ENCODE peak calls at places on chromosomes 5 and 9, in five cellular contexts. L is GM12878, Z is H1, V is HCT116, P is SK-N-SH. A is an unnamed sample.

GRCh38 chr9:117987945-117988344 is 283.7 kb downstream of the TLR4 start:
- DNase-seq in L (no peak), Z (no peak), V (no peak), P (no peak), A (no peak)

GRCh38 chr5:3277590-3278196 is 317.9 kb upstream of the IRX1 start:
- DNase-seq in L (no peak), Z (peak), V (no peak), P (no peak), A (peak)

GRCh38 chr5:13357937-13358336 is 586.6 kb downstream of the DNAH5 start:
- DNase-seq in L (no peak), Z (no peak), V (no peak), P (no peak), A (no peak)

GRCh38 chr5:74446673-74447337 is 193.7 kb downstream of the ENC1 start:
- DNase-seq in L (no peak), Z (no peak), V (no peak), P (no peak), A (no peak)

GRCh38 chr5:25128606-25129005 is 483.8 kb upstream of the CDH10 start:
- DNase-seq in L (no peak), Z (no peak), V (no peak), P (no peak), A (no peak)

GRCh38 chr9:99824378-99825157 is 2.9 kb downstream of the NR4A3 start:
- DNase-seq in L (no peak), Z (no peak), V (no peak), P (peak), A (peak)

GRCh38 chr5:40198736-40199135 is 481.0 kb upstream of the PTGER4 start:
- DNase-seq in L (no peak), Z (no peak), V (no peak), P (no peak), A (no peak)

GRCh38 chr5:1445313-1445894 is at the start of gene SLC6A3:
- DNase-seq in L (no peak), Z (no peak), V (no peak), P (peak), A (peak)

GRCh38 chr9:92631452-92632211 is 38.3 kb downstream of the IPPK start:
- DNase-seq in L (peak), Z (no peak), V (no peak), P (no peak), A (no peak)

GRCh38 chr9:84141762-84142370 is 161.3 kb downstream of the RMI1 start:
- DNase-seq in L (no peak), Z (no peak), V (no peak), P (no peak), A (no peak)

GRCh38 chr9:135887585-135888050 is 19.7 kb downstream of the CAMSAP1 start:
- DNase-seq in L (peak), Z (no peak), V (no peak), P (no peak), A (no peak)

GRCh38 chr5:160421625-160422258 is at the start of gene PTTG1:
- DNase-seq in L (peak), Z (peak), V (peak), P (peak), A (peak)

GRCh38 chr9:75462866-75463265 is 374.6 kb downstream of the OSTF1 start:
- DNase-seq in L (no peak), Z (no peak), V (no peak), P (no peak), A (no peak)

GRCh38 chr9:77176106-77176505 is 1.2 kb upstream of the VPS13A start:
- DNase-seq in L (no peak), Z (no peak), V (no peak), P (no peak), A (no peak)

GRCh38 chr5:67206381-67207328 is 10.1 kb upstream of the CD180 start:
- DNase-seq in L (peak), Z (no peak), V (peak), P (no peak), A (no peak)

GRCh38 chr5:83785176-83785668 is 64.6 kb upstream of the HAPLN1 start:
- DNase-seq in L (no peak), Z (no peak), V (no peak), P (no peak), A (no peak)

GRCh38 chr5:83777856-83778255 is 57.2 kb upstream of the HAPLN1 start:
- DNase-seq in L (no peak), Z (no peak), V (no peak), P (no peak), A (no peak)

GRCh38 chr5:83776437-83777031 is 55.9 kb upstream of the HAPLN1 start:
- DNase-seq in L (no peak), Z (no peak), V (no peak), P (no peak), A (no peak)

DNA sequence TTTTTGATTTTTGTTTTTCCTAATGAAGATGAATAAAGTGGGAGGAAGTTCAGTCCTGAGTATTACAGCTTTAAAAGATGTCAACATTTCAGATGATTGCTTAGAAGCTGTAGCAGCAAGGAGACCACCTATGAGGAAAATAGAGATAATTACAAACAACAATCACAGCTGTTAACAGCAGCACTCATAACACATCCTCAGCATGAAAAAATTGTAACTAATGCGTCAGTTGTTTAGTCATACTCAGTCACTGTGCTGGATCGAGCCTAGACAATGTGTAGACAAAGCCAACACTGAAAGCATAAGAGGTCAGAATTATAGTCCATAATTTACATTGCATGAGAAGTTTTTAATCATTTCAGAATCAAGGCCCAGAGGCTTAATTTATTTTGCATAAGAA is 60.0 kb upstream of the HAPLN1 start:
- DNase-seq in L (no peak), Z (no peak), V (no peak), P (no peak), A (no peak)
- TF ChIP-seq YY1 in L (no peak), Z (no peak), V (no peak), P (no peak), A (no peak)

DNA sequence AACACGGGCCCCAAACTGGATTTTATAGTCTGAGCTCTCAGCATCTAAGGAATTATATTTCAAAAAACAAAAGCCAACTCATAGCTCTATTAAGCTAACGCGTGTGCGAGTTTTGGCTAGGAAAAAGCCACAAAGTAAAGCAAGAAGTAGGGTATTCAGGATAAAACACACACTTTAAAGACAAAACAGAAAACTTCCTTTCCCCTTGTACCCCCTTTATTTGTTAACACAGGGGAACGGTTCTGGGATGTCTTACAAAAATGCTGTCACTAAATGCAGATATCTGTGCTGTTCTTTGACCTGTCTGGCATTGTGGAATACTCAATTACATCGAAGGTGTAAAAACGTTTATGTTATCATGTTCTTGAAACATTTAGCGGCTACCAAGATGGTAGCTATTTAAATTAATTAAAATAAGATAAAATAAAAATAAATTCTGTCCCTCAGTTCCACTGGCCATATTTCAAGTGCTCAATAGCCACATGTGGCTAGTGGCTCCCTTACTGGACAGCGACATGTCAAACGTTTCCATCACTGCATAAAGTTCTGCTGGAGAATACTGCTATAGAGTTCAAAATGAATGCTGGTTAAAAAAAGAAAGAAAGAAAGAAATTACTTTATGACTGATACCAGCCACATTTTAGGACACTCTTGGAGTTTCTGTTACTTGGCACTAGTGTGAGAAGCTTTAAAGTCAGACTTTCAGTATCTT is 7.2 kb upstream of the MEF2C start:
- DNase-seq in L (no peak), Z (no peak), V (no peak), P (no peak), A (no peak)
- H3K4me3 ChIP-seq in L (peak), Z (peak), V (no peak), P (peak), A (peak)

GRCh38 chr5:141841376-141841775 is 36.8 kb downstream of the PCDH1 start:
- DNase-seq in L (no peak), Z (no peak), V (no peak), P (no peak), A (no peak)

GRCh38 chr5:141839015-141839513 is 39.1 kb downstream of the PCDH1 start:
- DNase-seq in L (no peak), Z (peak), V (no peak), P (no peak), A (peak)

GRCh38 chr5:141841781-141842180 is 36.4 kb downstream of the PCDH1 start:
- DNase-seq in L (no peak), Z (no peak), V (no peak), P (no peak), A (no peak)

GRCh38 chr5:141840295-141840812 is 37.9 kb downstream of the PCDH1 start:
- DNase-seq in L (no peak), Z (no peak), V (no peak), P (no peak), A (no peak)

GRCh38 chr5:141840826-141841360 is 37.3 kb downstream of the PCDH1 start:
- DNase-seq in L (no peak), Z (no peak), V (no peak), P (peak), A (no peak)
- H3K9ac ChIP-seq in L (no peak), Z (no peak), V (no peak), P (no peak), A (peak)

DNA sequence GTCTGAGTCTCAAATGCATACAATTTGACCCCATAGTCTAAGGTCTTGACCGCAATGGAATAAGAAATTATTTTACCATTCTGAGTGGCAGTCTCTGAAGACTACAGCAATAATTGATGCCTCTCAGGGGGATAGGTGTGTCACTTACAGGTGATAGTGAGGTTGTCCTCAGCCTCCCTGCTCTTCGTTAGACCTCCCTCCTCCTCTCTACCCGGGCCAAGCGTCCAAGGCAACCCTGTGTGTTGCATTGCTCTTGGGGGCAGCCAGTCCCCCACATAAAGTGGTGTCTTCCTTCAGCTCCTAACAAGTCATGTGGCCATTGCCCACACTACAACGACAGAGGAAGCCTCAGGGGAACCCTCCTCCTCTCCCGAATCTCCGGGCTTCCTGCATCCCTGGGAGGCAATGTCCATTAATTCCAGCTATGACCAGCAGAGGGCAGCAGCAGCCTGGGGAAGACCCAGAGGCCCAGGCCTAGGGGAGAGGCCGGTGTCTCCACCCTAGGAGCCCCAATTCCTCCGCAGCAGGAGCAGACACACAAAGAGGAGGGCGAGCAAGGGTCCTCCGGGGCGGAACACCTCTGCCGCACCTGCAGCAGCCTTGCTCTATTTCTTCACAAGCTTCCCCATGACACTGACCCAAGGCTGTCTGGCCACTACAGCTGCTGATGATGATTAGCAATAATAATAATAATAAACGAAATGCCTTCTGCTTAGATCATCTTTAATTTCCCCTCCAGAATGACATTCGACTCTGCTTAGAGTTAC is 134.8 kb downstream of the KCNIP1 start:
- DNase-seq in L (no peak), Z (peak), V (peak), P (peak), A (no peak)
- TF ChIP-seq YY1 in L (peak), Z (no peak), V (peak), P (no peak), A (no peak)

DNA sequence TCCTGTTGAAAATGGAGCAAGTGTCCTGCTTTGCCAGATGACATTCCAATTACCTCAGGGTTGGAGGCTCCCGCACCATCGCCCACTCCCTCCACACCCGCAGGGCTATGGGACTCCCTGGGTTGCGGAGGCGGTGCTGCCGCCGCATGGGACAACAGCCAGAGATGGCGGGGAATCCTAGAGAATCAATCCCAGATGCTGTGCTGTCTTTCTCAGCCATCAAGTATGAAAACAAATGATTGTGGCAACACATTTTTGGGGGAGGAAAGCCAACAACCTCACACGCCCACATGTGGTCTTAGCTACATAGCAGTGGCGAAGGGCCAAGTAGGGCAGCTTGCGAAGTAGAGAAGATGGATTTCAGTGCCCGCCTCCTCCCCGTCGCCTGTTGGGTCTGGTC is 46.7 kb downstream of the IL31RA start:
- DNase-seq in L (no peak), Z (no peak), V (no peak), P (peak), A (no peak)
- H3K4me3 ChIP-seq in L (no peak), Z (no peak), V (no peak), P (peak), A (no peak)

GRCh38 chr9:113468716-113469448 is 5.4 kb downstream of the RGS3 start:
- DNase-seq in L (no peak), Z (no peak), V (no peak), P (peak), A (no peak)
- H3K9ac ChIP-seq in L (no peak), Z (no peak), V (no peak), P (no peak), A (no peak)

GRCh38 chr5:60495644-60496520 is 204.1 kb downstream of the DEPDC1B start:
- DNase-seq in L (no peak), Z (no peak), V (no peak), P (no peak), A (no peak)
- TF ChIP-seq YY1 in L (no peak), Z (no peak), V (no peak), P (no peak), A (no peak)

DNA sequence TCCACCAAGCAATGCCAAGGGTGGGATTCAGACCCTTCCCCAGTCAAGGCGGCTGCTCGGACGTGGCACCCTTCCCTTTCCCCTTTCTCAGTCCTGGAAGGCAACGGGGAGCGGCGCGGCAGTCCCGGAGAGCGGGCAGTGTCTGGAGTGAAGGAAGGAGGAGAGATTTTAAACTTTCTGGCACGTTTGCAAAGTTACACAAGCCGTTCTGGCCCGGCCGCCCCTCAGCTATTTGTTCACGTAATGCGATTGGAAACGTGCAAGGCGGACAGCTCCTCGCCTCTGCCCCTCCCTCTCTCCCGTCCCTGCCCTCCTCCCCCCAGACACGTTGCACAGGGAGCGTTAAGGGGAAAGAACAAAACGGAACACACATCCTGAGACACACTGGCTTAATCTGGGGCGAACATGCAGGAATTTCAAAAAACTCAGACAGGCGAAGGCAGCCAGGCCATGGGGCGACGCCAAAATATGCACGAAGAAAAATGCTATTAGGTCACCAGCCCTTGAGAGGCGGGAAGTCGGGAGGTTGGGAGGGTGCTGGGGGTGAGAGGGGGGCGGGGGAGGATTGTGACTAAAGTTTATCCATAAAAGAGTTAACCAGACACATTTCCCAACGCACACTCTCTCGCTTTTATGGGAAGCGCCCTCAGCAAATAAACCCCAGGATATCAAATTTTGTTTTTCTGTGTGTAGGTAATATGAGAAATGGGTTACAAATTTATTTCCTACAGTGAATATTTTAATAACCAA is at the start of gene LOX:
- DNase-seq in L (no peak), Z (no peak), V (no peak), P (peak), A (no peak)
- H3K4me3 ChIP-seq in L (peak), Z (peak), V (no peak), P (peak), A (peak)

GRCh38 chr5:174736351-174736721 is 12.0 kb downstream of the MSX2 start:
- DNase-seq in L (no peak), Z (no peak), V (no peak), P (no peak), A (no peak)
- H3K9ac ChIP-seq in L (no peak), Z (no peak), V (no peak), P (no peak), A (no peak)

A was measured in NT2/D1.